ENCODE peak calls at places on chromosomes 13 and 19, in eight cellular contexts. G is mesothelial cell of epicardium; A is NAMALWA; Y is foreskin melanocyte; D is T-helper 9 cell; X is stimulated activated CD4-positive, alpha-beta T cell treated with anti-CD3 and anti-CD28 coated beads, Interleukin-2, amount 100 ng/mL, for 48 hours; B is NCI-H2171 treated with DMSO at 0.1 percent for 48 hours; O is posterior cingulate gyrus. M is an unnamed sample.

GRCh38 chr13:21735621-21736401 is 64.9 kb downstream of the FGF9 start:
- DNase-seq in Y (no peak), X (no peak), G (no peak), A (no peak), O (peak), D (no peak), B (no peak), M (no peak)

GRCh38 chr19:37817180-37817911 is 38.0 kb upstream of the ZNF573 start:
- DNase-seq in O (peak), Y (no peak), A (no peak), G (peak), D (peak), X (peak), B (peak), M (no peak)

GRCh38 chr19:16025108-16026101 is 50.9 kb upstream of the TPM4 start:
- DNase-seq in O (no peak), Y (peak), A (no peak), B (no peak), D (no peak), X (no peak), G (no peak), M (peak)

GRCh38 chr19:13984186-13984585 is 21.9 kb downstream of the RFX1 start:
- DNase-seq in A (no peak), B (peak), D (no peak), Y (no peak), X (no peak), O (no peak), G (no peak), M (no peak)

GRCh38 chr13:102580552-102581169 is 16.1 kb upstream of the TPP2 start:
- DNase-seq in D (peak), O (no peak), A (peak), G (no peak), Y (peak), X (peak), B (peak), M (peak)

GRCh38 chr19:1221141-1221903 is 15.7 kb downstream of the STK11 start:
- DNase-seq in X (no peak), B (no peak), A (no peak), O (peak), D (no peak), G (no peak), Y (no peak), M (no peak)

GRCh38 chr19:46124638-46125115 is at the start of gene IGFL3:
- DNase-seq in O (no peak), Y (no peak), X (no peak), A (no peak), B (no peak), G (no peak), D (no peak), M (no peak)

GRCh38 chr19:55224038-55224665 is 4.4 kb downstream of the TMEM86B start:
- DNase-seq in B (no peak), A (no peak), G (no peak), Y (no peak), X (no peak), D (no peak), O (no peak), M (no peak)

GRCh38 chr13:76954568-76954967 is 6.3 kb downstream of the ACOD1 start:
- DNase-seq in O (no peak), Y (no peak), D (no peak), A (no peak), B (no peak), G (no peak), X (no peak), M (no peak)

GRCh38 chr19:35294859-35295258 is 2.9 kb downstream of the MAG start:
- DNase-seq in B (no peak), X (no peak), A (no peak), G (no peak), Y (no peak), O (no peak), D (no peak), M (no peak)

GRCh38 chr19:6473652-6474051 is 7.9 kb downstream of the DENND1C start:
- DNase-seq in Y (no peak), O (peak), A (no peak), X (no peak), D (no peak), B (no peak), G (no peak), M (no peak)

GRCh38 chr19:6047256-6047655 is 63.0 kb downstream of the RFX2 start:
- DNase-seq in A (no peak), B (no peak), D (no peak), Y (no peak), G (no peak), X (no peak), O (no peak), M (no peak)

GRCh38 chr13:48333976-48334375 is 30.4 kb downstream of the RB1 start:
- DNase-seq in G (no peak), B (no peak), O (no peak), Y (no peak), D (no peak), A (peak), X (no peak), M (no peak)

GRCh38 chr19:8655340-8655709 is 24.9 kb downstream of the NFILZ start:
- DNase-seq in X (no peak), B (no peak), A (no peak), Y (no peak), D (peak), G (no peak), O (no peak), M (no peak)

GRCh38 chr19:55369651-55370304 is 485 bp downstream of the IL11 start:
- DNase-seq in G (no peak), O (no peak), B (peak), X (peak), D (peak), Y (peak), A (no peak), M (peak)

GRCh38 chr13:101434486-101434885 is 18.0 kb upstream of the ITGBL1 start:
- DNase-seq in B (no peak), Y (no peak), X (no peak), A (no peak), O (no peak), G (no peak), D (no peak), M (no peak)

GRCh38 chr13:48840366-48840765 is 135.3 kb upstream of the FNDC3A start:
- DNase-seq in D (no peak), X (no peak), Y (no peak), B (no peak), A (no peak), O (no peak), G (no peak), M (no peak)

GRCh38 chr13:31793246-31793645 is 53.9 kb downstream of the RXFP2 start:
- DNase-seq in O (no peak), B (no peak), Y (no peak), X (no peak), G (no peak), D (no peak), A (no peak), M (no peak)

GRCh38 chr19:2343289-2343982 is 15.0 kb downstream of the SPPL2B start:
- DNase-seq in A (no peak), D (no peak), Y (no peak), G (no peak), B (no peak), X (no peak), O (peak), M (no peak)

GRCh38 chr19:11736696-11737095 is 2.0 kb downstream of the ZNF823 start:
- DNase-seq in B (peak), X (no peak), O (no peak), Y (no peak), G (no peak), D (no peak), A (peak), M (no peak)

GRCh38 chr13:60944016-60944415 is 471.6 kb downstream of the PCDH20 start:
- DNase-seq in X (no peak), O (no peak), D (no peak), B (peak), A (no peak), G (no peak), Y (no peak), M (no peak)

GRCh38 chr19:14871619-14872230 is 14.2 kb downstream of the OR7A17 start:
- DNase-seq in O (no peak), Y (peak), D (no peak), B (peak), A (peak), X (no peak), G (no peak), M (peak)

GRCh38 chr13:70623260-70623659 is 515.0 kb upstream of the KLHL1 start:
- DNase-seq in G (no peak), B (peak), A (peak), O (no peak), X (no peak), Y (no peak), D (no peak), M (no peak)

GRCh38 chr13:67023088-67023893 is 206.8 kb downstream of the PCDH9 start:
- DNase-seq in B (peak), X (no peak), G (no peak), O (no peak), A (peak), Y (peak), D (no peak), M (peak)

GRCh38 chr19:18650468-18651001 is 13.7 kb downstream of the KLHL26 start:
- DNase-seq in O (no peak), D (no peak), Y (peak), X (no peak), A (no peak), B (no peak), G (no peak), M (no peak)

GRCh38 chr13:21060063-21060826 is 1.1 kb downstream of the LATS2 start:
- DNase-seq in A (no peak), O (peak), Y (no peak), G (peak), D (no peak), B (no peak), X (no peak), M (no peak)

GRCh38 chr13:80109313-80109712 is 231.6 kb downstream of the SPRY2 start:
- DNase-seq in D (no peak), B (no peak), Y (no peak), X (no peak), G (no peak), A (no peak), O (no peak), M (no peak)

GRCh38 chr19:14118165-14119051 is 846 bp upstream of the PRKACA start:
- DNase-seq in A (peak), O (peak), B (peak), D (peak), G (no peak), X (no peak), Y (peak), M (no peak)

GRCh38 chr13:76856141-76856571 is 30.0 kb downstream of the KCTD12 start:
- DNase-seq in B (no peak), A (peak), X (no peak), O (no peak), Y (no peak), G (no peak), D (no peak), M (no peak)

GRCh38 chr13:51339952-51340732 is 651 bp downstream of the SERPINE3 start:
- DNase-seq in A (no peak), O (no peak), G (no peak), Y (no peak), B (no peak), X (no peak), D (no peak), M (no peak)

GRCh38 chr19:42528354-42529247 is at the start of gene CEACAM1:
- DNase-seq in G (no peak), X (peak), Y (no peak), D (peak), O (no peak), B (no peak), A (no peak), M (peak)

M was measured in COLO829.